ENCODE peak calls at places on chromosomes 16 and 17, in ten cellular contexts. T, A, F, B, E, H, R, Z, K and X are unnamed samples.

GRCh38 chr16:69399361-69399760 is 13.6 kb upstream of the TERF2 start:
- DNase-seq in T (peak), E (no peak), F (no peak), H (no peak), Z (peak), R (peak), K (peak), B (no peak), A (no peak), X (no peak)

GRCh38 chr16:3256146-3256875 is at the start of gene MEFV:
- DNase-seq in B (no peak), H (no peak), A (no peak), K (peak), Z (no peak), T (no peak), E (no peak), R (no peak), F (no peak), X (no peak)

GRCh38 chr17:61399131-61400057 is at the start of gene TBX2:
- DNase-seq in A (peak), K (peak), F (no peak), R (peak), B (peak), H (peak), E (no peak), T (peak), Z (peak), X (peak)

GRCh38 chr16:11744075-11744470 is 1.4 kb upstream of the TXNDC11 start:
- DNase-seq in A (no peak), H (no peak), B (no peak), F (no peak), K (no peak), T (no peak), E (no peak), Z (no peak), R (no peak), X (no peak)

GRCh38 chr16:77409311-77409710 is 25.5 kb downstream of the ADAMTS18 start:
- DNase-seq in R (no peak), F (no peak), B (no peak), H (no peak), E (no peak), A (no peak), Z (no peak), K (no peak), T (no peak), X (no peak)

GRCh38 chr16:53754938-53755910 is 51.3 kb downstream of the FTO start:
- DNase-seq in H (no peak), T (peak), A (peak), F (no peak), R (peak), Z (no peak), E (no peak), B (no peak), K (peak), X (no peak)

GRCh38 chr17:57975044-57975443 is 13.0 kb downstream of the VEZF1 start:
- DNase-seq in Z (peak), F (no peak), R (peak), H (no peak), E (no peak), A (no peak), T (peak), K (peak), B (no peak), X (no peak)

GRCh38 chr16:89922477-89922883 is 662 bp upstream of the TUBB3 start:
- DNase-seq in B (peak), A (peak), R (peak), E (no peak), K (peak), F (peak), H (peak), Z (peak), T (peak), X (peak)

GRCh38 chr16:55393976-55394375 is 70.0 kb downstream of the IRX6 start:
- DNase-seq in R (no peak), F (peak), H (no peak), Z (no peak), B (no peak), K (no peak), A (no peak), T (no peak), E (no peak), X (no peak)

GRCh38 chr17:8421571-8421970 is 14.1 kb upstream of the NDEL1 start:
- DNase-seq in Z (no peak), F (no peak), H (no peak), E (no peak), T (no peak), K (no peak), R (peak), A (no peak), B (no peak), X (no peak)

GRCh38 chr17:31211352-31212012 is 85.6 kb downstream of the OMG start:
- DNase-seq in R (no peak), K (peak), F (no peak), H (no peak), Z (no peak), E (no peak), B (no peak), A (no peak), T (no peak), X (no peak)

GRCh38 chr16:920722-921121 is 50.1 kb downstream of the LMF1 start:
- DNase-seq in K (peak), B (no peak), F (no peak), Z (no peak), T (no peak), A (no peak), R (peak), H (peak), E (no peak), X (no peak)

GRCh38 chr17:752002-752619 is at the start of gene GEMIN4:
- DNase-seq in Z (peak), F (peak), T (peak), R (peak), A (peak), H (peak), B (peak), K (peak), E (peak), X (peak)

GRCh38 chr17:77742579-77742978 is 215.9 kb upstream of the TNRC6C start:
- DNase-seq in Z (no peak), E (no peak), F (no peak), A (no peak), H (no peak), K (no peak), R (no peak), T (no peak), B (no peak), X (no peak)

GRCh38 chr17:77740481-77740880 is 218.0 kb upstream of the TNRC6C start:
- DNase-seq in F (no peak), R (no peak), Z (no peak), T (no peak), H (no peak), K (no peak), E (no peak), A (no peak), B (no peak), X (no peak)

GRCh38 chr17:77738666-77739531 is 219.6 kb upstream of the TNRC6C start:
- DNase-seq in F (peak), B (no peak), Z (no peak), H (no peak), A (peak), R (no peak), E (no peak), K (no peak), T (no peak), X (peak)

GRCh38 chr17:77744268-77744988 is 214.1 kb upstream of the TNRC6C start:
- DNase-seq in B (no peak), R (no peak), E (no peak), H (no peak), K (no peak), A (no peak), Z (no peak), T (no peak), F (no peak), X (no peak)

DNA sequence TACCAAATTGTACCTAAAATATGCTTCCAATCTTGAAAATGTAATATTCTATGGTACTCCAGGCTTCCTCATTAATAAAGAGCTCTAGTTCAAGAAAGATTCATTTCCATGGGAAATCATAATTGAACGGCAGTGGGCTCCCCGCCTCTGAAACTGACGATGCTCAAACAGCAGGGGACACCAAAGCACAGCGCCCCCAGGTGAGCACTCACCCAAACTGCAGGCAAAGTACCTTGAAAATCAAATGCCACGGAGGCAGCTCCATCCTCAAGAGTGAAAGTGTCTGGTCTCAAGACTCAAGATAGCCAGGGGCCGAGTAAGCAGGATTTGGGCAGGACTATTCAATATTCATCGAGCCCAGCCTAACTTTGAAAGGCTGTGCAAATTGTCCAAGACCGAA is 217.4 kb upstream of the TNRC6C start:
- DNase-seq in Z (no peak), E (no peak), F (no peak), B (no peak), K (no peak), R (no peak), T (no peak), H (no peak), A (no peak), X (no peak)
- TF ChIP-seq CTCF in Z (peak), E (no peak), F (no peak), B (peak), K (peak), R (peak), T (peak), H (peak), A (no peak), X (peak)

DNA sequence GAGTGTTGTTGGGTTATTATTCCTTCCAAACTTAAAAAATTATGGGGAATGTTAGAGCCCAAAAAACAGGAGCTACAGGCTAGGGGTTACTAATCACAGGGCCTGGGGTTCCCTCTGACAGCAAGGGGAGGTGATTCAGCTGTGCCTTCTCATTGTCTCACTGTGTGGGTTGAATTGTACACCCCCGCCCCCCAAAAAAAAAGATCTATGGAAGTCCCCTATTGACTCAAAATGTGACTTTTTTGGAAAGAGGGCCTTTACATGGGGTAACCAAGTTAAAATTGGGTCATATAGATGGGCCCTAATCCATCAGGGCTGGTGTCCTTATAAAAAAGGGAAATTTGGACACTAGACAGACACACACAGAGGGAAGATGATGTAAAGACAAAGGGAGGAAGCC is 190.2 kb downstream of the SOX9 start:
- DNase-seq in R (no peak), A (no peak), Z (no peak), B (no peak), T (no peak), F (no peak), E (no peak), K (no peak), H (no peak), X (no peak)
- TF ChIP-seq CTCF in R (no peak), A (no peak), Z (no peak), B (no peak), T (no peak), F (no peak), E (no peak), K (no peak), H (no peak), X (no peak)

DNA sequence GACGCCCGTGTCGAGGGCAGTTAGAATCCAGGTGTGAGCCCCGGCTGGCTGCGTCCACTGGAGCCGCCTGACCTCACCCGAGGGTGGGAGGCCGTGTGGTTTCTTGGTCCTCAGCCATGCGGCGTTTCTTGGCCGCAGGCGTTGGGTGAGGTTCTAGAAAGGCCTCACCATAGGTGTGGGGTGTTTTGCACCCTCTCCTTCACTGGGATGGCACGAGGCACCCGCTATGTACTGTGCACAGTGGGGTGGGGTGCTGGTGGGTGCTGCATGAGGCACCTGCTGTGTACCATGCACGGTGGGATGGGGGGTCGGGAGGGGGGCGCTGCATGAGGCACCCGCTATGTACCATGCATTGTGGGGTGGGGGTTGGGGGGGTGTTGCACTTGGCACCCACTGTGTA is 169.6 kb downstream of the BANP start:
- DNase-seq in R (no peak), H (no peak), E (no peak), K (no peak), A (no peak), B (no peak), T (no peak), F (no peak), Z (no peak), X (no peak)
- TF ChIP-seq CTCF in R (no peak), H (no peak), E (no peak), K (no peak), A (no peak), B (no peak), T (no peak), F (no peak), Z (no peak), X (no peak)

GRCh38 chr16:15052747-15053476 is 3.0 kb downstream of the NTAN1 start:
- DNase-seq in B (no peak), A (no peak), R (peak), T (no peak), E (no peak), F (no peak), Z (no peak), K (no peak), H (no peak), X (no peak)

GRCh38 chr16:15057755-15058417 is 2.0 kb upstream of the NTAN1 start:
- DNase-seq in E (no peak), H (no peak), B (no peak), R (no peak), T (no peak), F (no peak), Z (no peak), A (peak), K (no peak), X (no peak)

GRCh38 chr16:15053904-15054303 is 2.0 kb downstream of the NTAN1 start:
- DNase-seq in K (no peak), Z (no peak), B (no peak), H (no peak), F (no peak), A (no peak), E (no peak), T (no peak), R (no peak), X (no peak)

GRCh38 chr16:15054357-15055140 is 1.3 kb downstream of the NTAN1 start:
- DNase-seq in E (no peak), B (no peak), K (no peak), H (no peak), T (no peak), F (no peak), Z (no peak), R (no peak), A (no peak), X (no peak)

DNA sequence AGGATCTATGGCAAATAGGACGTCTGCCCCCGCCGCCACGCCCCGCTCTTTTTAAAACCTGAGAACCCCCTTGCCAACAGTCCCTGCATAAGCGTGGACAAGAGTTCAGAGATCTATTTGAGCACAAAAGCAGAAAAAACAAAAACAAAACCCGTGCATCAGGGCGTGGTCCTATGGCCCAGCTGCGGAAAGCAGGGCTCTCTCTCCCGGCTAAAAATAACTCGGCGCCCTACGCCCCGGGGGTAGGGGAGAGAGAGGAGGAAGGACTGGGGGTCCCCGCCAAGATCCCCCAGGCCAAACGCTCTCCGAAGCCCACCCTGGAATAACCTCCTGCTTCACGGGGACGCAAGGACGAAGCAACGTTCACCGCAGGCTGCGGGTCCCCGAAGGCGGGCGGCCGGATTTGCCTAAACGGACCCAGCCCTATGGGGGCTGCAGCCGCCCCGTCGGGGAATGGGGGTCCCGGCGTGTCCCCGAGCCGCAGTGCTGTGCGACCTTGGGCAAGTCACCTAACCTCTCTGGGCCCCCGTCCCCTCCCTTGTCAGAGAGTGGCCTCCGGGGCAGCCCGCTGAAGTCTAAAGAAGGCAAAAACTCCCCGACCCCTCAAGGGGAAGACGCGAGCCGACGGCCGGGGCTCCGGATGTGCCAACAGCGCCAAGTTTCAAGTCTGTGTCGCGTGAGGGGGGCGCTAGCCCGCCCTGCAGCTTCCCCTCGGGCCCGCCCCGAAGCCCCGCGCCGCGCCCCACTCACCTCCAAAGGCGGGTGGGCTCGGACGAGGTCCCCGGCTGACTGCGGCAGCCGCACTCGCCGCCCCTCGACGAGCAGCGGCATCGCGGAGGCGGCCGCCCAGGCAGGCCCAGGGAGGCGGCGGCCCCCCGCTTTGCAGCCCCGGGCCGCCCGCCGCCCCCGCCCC is 477 bp downstream of the NTAN1 start:
- DNase-seq in H (no peak), F (no peak), B (no peak), T (peak), K (peak), A (no peak), E (no peak), Z (peak), R (peak), X (no peak)
- TF ChIP-seq CTCF in H (peak), F (no peak), B (no peak), T (no peak), K (peak), A (no peak), E (no peak), Z (peak), R (no peak), X (no peak)

DNA sequence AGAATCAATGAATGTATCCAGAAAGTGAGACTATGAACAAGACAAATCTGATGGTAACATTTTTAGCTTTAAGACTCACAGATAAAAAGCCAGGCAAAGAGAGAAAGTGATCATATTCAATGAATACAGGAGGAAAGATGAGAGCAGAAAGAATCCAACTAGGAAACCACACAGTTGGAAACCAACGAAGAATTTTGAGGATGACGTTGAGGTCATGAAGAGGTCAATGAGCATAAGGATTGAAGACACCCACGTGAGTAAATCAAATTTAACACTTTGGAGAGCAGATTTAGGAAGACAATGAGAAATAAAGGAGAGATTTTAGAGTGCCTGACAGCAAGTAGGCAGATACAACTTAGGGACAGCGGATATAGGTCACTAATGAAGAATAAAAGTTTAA is 948.1 kb downstream of the KCNJ2 start:
- DNase-seq in K (peak), H (no peak), A (no peak), E (no peak), R (peak), F (no peak), T (no peak), B (no peak), Z (peak), X (no peak)
- TF ChIP-seq CTCF in K (no peak), H (no peak), A (no peak), E (no peak), R (no peak), F (no peak), T (no peak), B (no peak), Z (no peak), X (no peak)

DNA sequence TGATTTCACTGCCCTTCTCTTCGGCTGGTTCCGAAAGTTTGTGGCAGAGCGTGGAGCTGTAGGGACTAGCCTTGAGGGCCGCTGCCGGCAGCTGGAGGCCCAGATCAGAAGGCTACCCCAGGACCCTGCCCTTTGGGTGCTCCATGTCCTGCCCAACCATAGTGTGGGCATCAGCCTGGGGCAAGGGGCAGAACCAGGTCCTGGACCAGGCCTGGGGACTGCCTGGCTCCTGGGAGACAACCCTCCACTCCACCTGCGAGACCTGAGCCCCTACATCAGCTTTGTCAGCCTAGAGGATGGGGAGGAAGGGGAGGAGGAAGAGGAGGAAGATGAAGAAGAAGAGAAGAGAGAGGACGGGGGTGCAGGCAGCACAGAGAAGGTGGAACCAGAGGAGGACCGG is 856 bp upstream of the CXCL16 start:
- DNase-seq in Z (no peak), K (no peak), A (no peak), F (no peak), R (no peak), B (no peak), H (no peak), E (no peak), T (no peak), X (no peak)
- TF ChIP-seq CTCF in Z (no peak), K (no peak), A (no peak), F (no peak), R (no peak), B (no peak), H (no peak), E (no peak), T (no peak), X (no peak)

GRCh38 chr17:75896360-75897075 is at the start of gene TRIM65:
- DNase-seq in B (peak), Z (peak), K (peak), T (peak), R (peak), F (peak), E (no peak), H (peak), A (peak), X (no peak)
- TF ChIP-seq CTCF in B (peak), Z (peak), K (peak), T (peak), R (peak), F (peak), E (peak), H (no peak), A (no peak), X (no peak)